ENCODE peak calls at places on chromosomes 13 and 19, in four cellular contexts. F is GM10248; U is PC-3; I is stimulated activated CD8-positive, alpha-beta memory T cell treated with anti-CD3 and anti-CD28 coated beads, Interleukin-7, amount 100 ng/mL, for 4 hours. Y is an unnamed sample.

GRCh38 chr19:28940751-28941500 is 272.0 kb downstream of the UQCRFS1 start:
- DNase-seq in I (no peak), U (no peak), F (no peak), Y (no peak)

GRCh38 chr13:22948421-22948820 is 232.4 kb upstream of the SGCG start:
- DNase-seq in U (no peak), I (no peak), F (no peak), Y (no peak)

GRCh38 chr19:39677931-39678889 is 22.5 kb downstream of the LGALS16 start:
- DNase-seq in F (no peak), I (no peak), U (peak; percentile 74), Y (no peak)

GRCh38 chr19:18007939-18008673 is at the start of gene ARRDC2:
- DNase-seq in I (peak; percentile 81), U (peak; percentile 91), F (peak; percentile 98), Y (peak; percentile 75)

GRCh38 chr19:28619842-28620429 is 593.0 kb downstream of the UQCRFS1 start:
- DNase-seq in U (no peak), I (no peak), F (no peak), Y (no peak)

GRCh38 chr19:11745871-11746270 is 7.1 kb upstream of the ZNF823 start:
- DNase-seq in U (no peak), F (no peak), I (no peak), Y (no peak)

GRCh38 chr13:19860884-19861655 is 2.4 kb downstream of the ZMYM5 start:
- DNase-seq in I (no peak), F (no peak), U (peak; percentile 93), Y (no peak)

GRCh38 chr13:21069561-21070004 is 8.2 kb upstream of the LATS2 start:
- DNase-seq in F (no peak), U (peak; percentile 94), I (no peak), Y (no peak)

GRCh38 chr19:41500443-41500842 is 57.5 kb downstream of the ERICH4 start:
- DNase-seq in I (no peak), U (no peak), F (no peak), Y (no peak)

GRCh38 chr13:55500694-55501093 is 1640.0 kb upstream of the PRR20A start:
- DNase-seq in U (no peak), I (no peak), F (no peak), Y (no peak)

GRCh38 chr19:2524840-2525723 is 49.2 kb downstream of the GADD45B start:
- DNase-seq in U (peak; percentile 87), I (no peak), F (no peak), Y (no peak)

GRCh38 chr13:98267080-98267912 is 90.2 kb upstream of the RNF113B start:
- DNase-seq in I (no peak), F (no peak), U (no peak), Y (no peak)

GRCh38 chr13:46668302-46668720 is 115.3 kb downstream of the LRCH1 start:
- DNase-seq in U (peak; percentile 62), F (no peak), I (no peak), Y (no peak)

GRCh38 chr13:103539265-103539664 is 473.0 kb upstream of the SLC10A2 start:
- DNase-seq in U (no peak), I (no peak), F (no peak), Y (no peak)

GRCh38 chr13:51341804-51342203 is 2.3 kb downstream of the SERPINE3 start:
- DNase-seq in F (no peak), I (no peak), U (no peak), Y (no peak)

GRCh38 chr13:105410602-105411001 is 1124.9 kb downstream of the EFNB2 start:
- DNase-seq in I (no peak), U (peak; percentile 33), F (no peak), Y (no peak)

GRCh38 chr13:79392882-79393563 is 13.0 kb downstream of the RBM26 start:
- DNase-seq in I (no peak), U (peak; percentile 58), F (no peak), Y (no peak)

GRCh38 chr13:50130686-50131051 is 115.4 kb downstream of the KCNRG start:
- DNase-seq in U (peak; percentile 21), I (no peak), F (no peak), Y (no peak)

GRCh38 chr13:30111810-30112209 is 195.5 kb downstream of the KATNAL1 start:
- DNase-seq in U (no peak), I (no peak), F (peak; percentile 41), Y (no peak)

GRCh38 chr13:66586489-66586888 is 643.6 kb downstream of the PCDH9 start:
- DNase-seq in I (no peak), F (no peak), U (no peak), Y (no peak)

GRCh38 chr19:55473201-55473600 is 3.2 kb upstream of the ZNF628 start:
- DNase-seq in F (no peak), U (no peak), I (no peak), Y (no peak)

GRCh38 chr13:27132538-27132937 is 39.1 kb downstream of the USP12 start:
- DNase-seq in U (no peak), I (no peak), F (no peak), Y (no peak)

GRCh38 chr19:7783991-7784421 is 21.0 kb downstream of the CLEC4M start:
- DNase-seq in I (no peak), U (peak; percentile 97), F (no peak), Y (no peak)

GRCh38 chr19:43450545-43450997 is 14.8 kb downstream of the LYPD3 start:
- DNase-seq in U (no peak), F (no peak), I (no peak), Y (no peak)

GRCh38 chr13:38147050-38147449 is 202.6 kb upstream of the UFM1 start:
- DNase-seq in U (no peak), F (no peak), I (no peak), Y (no peak)

GRCh38 chr19:35088514-35088913 is 27.1 kb upstream of the FXYD3 start:
- DNase-seq in I (no peak), F (no peak), U (peak; percentile 55), Y (no peak)

GRCh38 chr13:33763021-33763420 is 54.9 kb upstream of the RFC3 start:
- DNase-seq in U (no peak), I (no peak), F (no peak), Y (no peak)

GRCh38 chr13:113327766-113328391 is 30.8 kb downstream of the LAMP1 start:
- DNase-seq in U (no peak), I (no peak), F (no peak), Y (no peak)

GRCh38 chr13:21399741-21400140 is 59.4 kb downstream of the ZDHHC20 start:
- DNase-seq in F (no peak), U (peak; percentile 55), I (no peak), Y (no peak)

GRCh38 chr19:3481241-3482090 is 1.1 kb upstream of the SMIM24 start:
- DNase-seq in F (no peak), U (no peak), I (no peak), Y (no peak)

GRCh38 chr19:2627855-2628254 is 74.6 kb downstream of the GNG7 start:
- DNase-seq in I (no peak), F (no peak), U (peak; percentile 60), Y (no peak)